ENCODE peak calls at places on chromosomes 13 and 19, in six cellular contexts. One of them, this sample, is unnamed.

GRCh38 chr13:108214511-108215383 is 589 bp downstream of the LIG4 start:
- DNase-seq in psoas muscle: peak; percentile 57
- DNase-seq in trophoblast cell: no peak
- DNase-seq in cardiac muscle cell: no peak
- DNase-seq in WERI-Rb-1: peak; percentile 50
- DNase-seq in CD8-positive, alpha-beta memory T cell: no peak
- DNase-seq in this sample: no peak

GRCh38 chr13:41668130-41668757 is 210.9 kb downstream of the RGCC start:
- DNase-seq in cardiac muscle cell: peak; percentile 97
- DNase-seq in trophoblast cell: peak; percentile 68
- DNase-seq in CD8-positive, alpha-beta memory T cell: no peak
- DNase-seq in psoas muscle: no peak
- DNase-seq in WERI-Rb-1: peak; percentile 29
- DNase-seq in this sample: peak; percentile 85

GRCh38 chr13:59873309-59873708 is 290.4 kb downstream of the DIAPH3 start:
- DNase-seq in psoas muscle: no peak
- DNase-seq in WERI-Rb-1: no peak
- DNase-seq in trophoblast cell: no peak
- DNase-seq in cardiac muscle cell: no peak
- DNase-seq in CD8-positive, alpha-beta memory T cell: no peak
- DNase-seq in this sample: no peak

GRCh38 chr19:51640371-51640770 is 6.3 kb downstream of the SIGLEC14 start:
- DNase-seq in CD8-positive, alpha-beta memory T cell: no peak
- DNase-seq in WERI-Rb-1: no peak
- DNase-seq in trophoblast cell: no peak
- DNase-seq in cardiac muscle cell: no peak
- DNase-seq in psoas muscle: no peak
- DNase-seq in this sample: no peak

GRCh38 chr13:102970542-102970941 is 95.7 kb downstream of the SLC10A2 start:
- DNase-seq in WERI-Rb-1: no peak
- DNase-seq in trophoblast cell: no peak
- DNase-seq in cardiac muscle cell: no peak
- DNase-seq in CD8-positive, alpha-beta memory T cell: no peak
- DNase-seq in psoas muscle: no peak
- DNase-seq in this sample: no peak

GRCh38 chr13:53788286-53788685 is 759.7 kb downstream of the OLFM4 start:
- DNase-seq in psoas muscle: no peak
- DNase-seq in trophoblast cell: no peak
- DNase-seq in CD8-positive, alpha-beta memory T cell: no peak
- DNase-seq in WERI-Rb-1: no peak
- DNase-seq in cardiac muscle cell: no peak
- DNase-seq in this sample: no peak

GRCh38 chr13:87669379-87669978 is 1.7 kb upstream of the SLITRK5 start:
- DNase-seq in WERI-Rb-1: peak; percentile 65
- DNase-seq in cardiac muscle cell: peak; percentile 26
- DNase-seq in CD8-positive, alpha-beta memory T cell: no peak
- DNase-seq in trophoblast cell: no peak
- DNase-seq in psoas muscle: no peak
- DNase-seq in this sample: no peak

GRCh38 chr19:55253264-55253663 is 5.6 kb downstream of the PPP6R1 start:
- DNase-seq in WERI-Rb-1: no peak
- DNase-seq in trophoblast cell: no peak
- DNase-seq in CD8-positive, alpha-beta memory T cell: no peak
- DNase-seq in psoas muscle: peak; percentile 14
- DNase-seq in cardiac muscle cell: no peak
- DNase-seq in this sample: no peak

GRCh38 chr13:41603917-41604316 is 146.6 kb downstream of the RGCC start:
- DNase-seq in WERI-Rb-1: no peak
- DNase-seq in psoas muscle: peak; percentile 72
- DNase-seq in trophoblast cell: no peak
- DNase-seq in cardiac muscle cell: peak; percentile 56
- DNase-seq in CD8-positive, alpha-beta memory T cell: no peak
- DNase-seq in this sample: no peak

GRCh38 chr19:40803857-40804782 is 5.1 kb downstream of the EGLN2 start:
- DNase-seq in CD8-positive, alpha-beta memory T cell: peak; percentile 44
- DNase-seq in WERI-Rb-1: peak; percentile 68
- DNase-seq in psoas muscle: no peak
- DNase-seq in trophoblast cell: no peak
- DNase-seq in cardiac muscle cell: no peak
- DNase-seq in this sample: no peak
- H3K4me3 ChIP-seq in CD8-positive, alpha-beta memory T cell: peak overlapping the region; percentile 46
- H3K4me3 ChIP-seq in WERI-Rb-1: no peak overlapping the region
- H3K4me3 ChIP-seq in psoas muscle: peak overlapping the region; percentile 53
- H3K4me3 ChIP-seq in trophoblast cell: no peak overlapping the region
- H3K4me3 ChIP-seq in cardiac muscle cell: no peak overlapping the region
- H3K4me3 ChIP-seq in this sample: no peak overlapping the region

GRCh38 chr19:53394522-53394973 is 401 bp upstream of the ZNF765 start:
- DNase-seq in WERI-Rb-1: peak; percentile 47
- DNase-seq in cardiac muscle cell: peak; percentile 60
- DNase-seq in psoas muscle: peak; percentile 75
- DNase-seq in trophoblast cell: peak; percentile 81
- DNase-seq in CD8-positive, alpha-beta memory T cell: no peak
- DNase-seq in this sample: no peak
- H3K27ac ChIP-seq in WERI-Rb-1: peak overlapping the region; percentile 60
- H3K27ac ChIP-seq in cardiac muscle cell: peak overlapping the region; percentile 79
- H3K27ac ChIP-seq in psoas muscle: peak overlapping the region; percentile 57
- H3K27ac ChIP-seq in trophoblast cell: peak overlapping the region; percentile 63
- H3K27ac ChIP-seq in CD8-positive, alpha-beta memory T cell: peak overlapping the region; percentile 78
- H3K27ac ChIP-seq in this sample: peak overlapping the region; percentile 82

GRCh38 chr19:6476896-6477431 is 4.6 kb downstream of the DENND1C start:
- DNase-seq in psoas muscle: no peak
- DNase-seq in WERI-Rb-1: no peak
- DNase-seq in trophoblast cell: no peak
- DNase-seq in cardiac muscle cell: no peak
- DNase-seq in CD8-positive, alpha-beta memory T cell: no peak
- DNase-seq in this sample: no peak
- H3K4me3 ChIP-seq in psoas muscle: peak overlapping the region; percentile 33
- H3K4me3 ChIP-seq in WERI-Rb-1: no peak overlapping the region
- H3K4me3 ChIP-seq in trophoblast cell: no peak overlapping the region
- H3K4me3 ChIP-seq in cardiac muscle cell: peak overlapping the region; percentile 27
- H3K4me3 ChIP-seq in CD8-positive, alpha-beta memory T cell: no peak overlapping the region
- H3K4me3 ChIP-seq in this sample: no peak overlapping the region

GRCh38 chr19:49656456-49657109 is 9.1 kb downstream of the IRF3 start:
- DNase-seq in WERI-Rb-1: no peak
- DNase-seq in psoas muscle: no peak
- DNase-seq in cardiac muscle cell: no peak
- DNase-seq in CD8-positive, alpha-beta memory T cell: no peak
- DNase-seq in trophoblast cell: peak; percentile 90
- DNase-seq in this sample: no peak

GRCh38 chr19:49657493-49658138 is 8.0 kb downstream of the IRF3 start:
- DNase-seq in psoas muscle: no peak
- DNase-seq in cardiac muscle cell: no peak
- DNase-seq in trophoblast cell: no peak
- DNase-seq in CD8-positive, alpha-beta memory T cell: no peak
- DNase-seq in WERI-Rb-1: no peak
- DNase-seq in this sample: no peak

GRCh38 chr19:49658139-49658517 is 7.5 kb downstream of the IRF3 start:
- DNase-seq in WERI-Rb-1: no peak
- DNase-seq in psoas muscle: no peak
- DNase-seq in cardiac muscle cell: no peak
- DNase-seq in trophoblast cell: no peak
- DNase-seq in CD8-positive, alpha-beta memory T cell: no peak
- DNase-seq in this sample: no peak

GRCh38 chr19:49654581-49654980 is 11.1 kb downstream of the IRF3 start:
- DNase-seq in CD8-positive, alpha-beta memory T cell: no peak
- DNase-seq in psoas muscle: no peak
- DNase-seq in WERI-Rb-1: no peak
- DNase-seq in trophoblast cell: no peak
- DNase-seq in cardiac muscle cell: no peak
- DNase-seq in this sample: no peak

GRCh38 chr19:49655570-49656455 is 9.8 kb downstream of the IRF3 start:
- DNase-seq in WERI-Rb-1: no peak
- DNase-seq in psoas muscle: no peak
- DNase-seq in CD8-positive, alpha-beta memory T cell: no peak
- DNase-seq in trophoblast cell: no peak
- DNase-seq in cardiac muscle cell: no peak
- DNase-seq in this sample: no peak
- H3K27ac ChIP-seq in WERI-Rb-1: no peak overlapping the region
- H3K27ac ChIP-seq in psoas muscle: no peak overlapping the region
- H3K27ac ChIP-seq in CD8-positive, alpha-beta memory T cell: no peak overlapping the region
- H3K27ac ChIP-seq in trophoblast cell: no peak overlapping the region
- H3K27ac ChIP-seq in cardiac muscle cell: no peak overlapping the region
- H3K27ac ChIP-seq in this sample: no peak overlapping the region

GRCh38 chr13:95641961-95642621 is 2.4 kb downstream of the DZIP1 start:
- DNase-seq in WERI-Rb-1: no peak
- DNase-seq in trophoblast cell: no peak
- DNase-seq in cardiac muscle cell: peak; percentile 73
- DNase-seq in psoas muscle: peak; percentile 58
- DNase-seq in CD8-positive, alpha-beta memory T cell: no peak
- DNase-seq in this sample: no peak

GRCh38 chr13:95643814-95644598 is 500 bp downstream of the DZIP1 start:
- DNase-seq in psoas muscle: peak; percentile 59
- DNase-seq in trophoblast cell: no peak
- DNase-seq in WERI-Rb-1: peak; percentile 68
- DNase-seq in cardiac muscle cell: peak; percentile 43
- DNase-seq in CD8-positive, alpha-beta memory T cell: no peak
- DNase-seq in this sample: no peak

GRCh38 chr13:95643471-95643813 is 1.1 kb downstream of the DZIP1 start:
- DNase-seq in psoas muscle: no peak
- DNase-seq in trophoblast cell: no peak
- DNase-seq in cardiac muscle cell: peak; percentile 49
- DNase-seq in CD8-positive, alpha-beta memory T cell: no peak
- DNase-seq in WERI-Rb-1: peak; percentile 70
- DNase-seq in this sample: no peak

GRCh38 chr13:95643009-95643408 is 1.5 kb downstream of the DZIP1 start:
- DNase-seq in CD8-positive, alpha-beta memory T cell: no peak
- DNase-seq in trophoblast cell: no peak
- DNase-seq in psoas muscle: no peak
- DNase-seq in WERI-Rb-1: no peak
- DNase-seq in cardiac muscle cell: no peak
- DNase-seq in this sample: no peak

GRCh38 chr13:95641291-95641811 is 3.2 kb downstream of the DZIP1 start:
- DNase-seq in cardiac muscle cell: peak; percentile 52
- DNase-seq in psoas muscle: no peak
- DNase-seq in trophoblast cell: no peak
- DNase-seq in WERI-Rb-1: no peak
- DNase-seq in CD8-positive, alpha-beta memory T cell: no peak
- DNase-seq in this sample: no peak
- H3K4me3 ChIP-seq in cardiac muscle cell: no peak overlapping the region
- H3K4me3 ChIP-seq in psoas muscle: peak overlapping the region; percentile 49
- H3K4me3 ChIP-seq in trophoblast cell: peak overlapping the region; percentile 37
- H3K4me3 ChIP-seq in WERI-Rb-1: no peak overlapping the region
- H3K4me3 ChIP-seq in CD8-positive, alpha-beta memory T cell: no peak overlapping the region
- H3K4me3 ChIP-seq in this sample: peak overlapping the region; percentile 65

DNA sequence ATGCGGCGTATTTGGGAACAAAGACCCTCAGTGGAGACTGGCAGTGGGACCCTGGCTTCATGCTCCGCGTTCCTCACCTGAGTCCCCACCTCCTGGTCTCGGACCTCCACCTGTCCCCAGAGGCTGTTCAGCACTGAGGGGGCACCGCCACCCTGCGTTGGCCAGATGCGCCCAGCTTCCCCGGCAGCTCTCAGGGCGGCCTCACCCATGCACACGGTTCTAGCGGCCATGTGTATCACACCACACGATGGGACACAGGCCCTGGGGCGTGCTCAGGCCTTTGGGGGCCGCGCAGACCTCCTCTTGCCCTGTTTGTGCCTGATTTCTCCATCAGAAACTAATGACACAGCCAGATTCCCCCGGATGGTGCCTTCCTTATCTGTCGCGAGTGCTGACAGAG is 138.1 kb downstream of the KDM4B start:
- DNase-seq in WERI-Rb-1: no peak
- DNase-seq in psoas muscle: no peak
- DNase-seq in trophoblast cell: no peak
- DNase-seq in cardiac muscle cell: no peak
- DNase-seq in CD8-positive, alpha-beta memory T cell: no peak
- DNase-seq in this sample: no peak
- H3K27ac ChIP-seq in WERI-Rb-1: peak overlapping the region; percentile 86
- H3K27ac ChIP-seq in psoas muscle: no peak overlapping the region
- H3K27ac ChIP-seq in trophoblast cell: no peak overlapping the region
- H3K27ac ChIP-seq in cardiac muscle cell: peak overlapping the region; percentile 79
- H3K27ac ChIP-seq in CD8-positive, alpha-beta memory T cell: no peak overlapping the region
- H3K27ac ChIP-seq in this sample: no peak overlapping the region

This sample was measured in AG04450.